ENCODE peak calls at places on chromosomes 2 and 18, in six cellular contexts. U, E, D, N, L and J are unnamed samples.

GRCh38 chr2:1613731-1614354 is 130.5 kb downstream of the PXDN start:
- DNase-seq in U (no peak), E (no peak), D (no peak), N (peak; percentile 15), L (no peak), J (no peak)

GRCh38 chr18:79471048-79471447 is 75.3 kb downstream of the NFATC1 start:
- DNase-seq in U (no peak), E (no peak), D (no peak), N (no peak), L (no peak), J (no peak)

GRCh38 chr2:239818086-239818485 is 207.1 kb downstream of the NDUFA10 start:
- DNase-seq in U (peak; percentile 2), E (no peak), D (no peak), N (peak; percentile 21), L (no peak), J (no peak)

GRCh38 chr2:226398580-226398979 is 401.0 kb downstream of the IRS1 start:
- DNase-seq in U (no peak), E (no peak), D (no peak), N (no peak), L (no peak), J (no peak)

GRCh38 chr2:1749489-1749748 is 5.1 kb upstream of the PXDN start:
- DNase-seq in U (no peak), E (no peak), D (no peak), N (no peak), L (no peak), J (no peak)

GRCh38 chr2:30191107-30191506 is 40.2 kb upstream of the LBH start:
- DNase-seq in U (no peak), E (no peak), D (no peak), N (no peak), L (no peak), J (no peak)

GRCh38 chr2:25894135-25894830 is 16.0 kb upstream of the ASXL2 start:
- DNase-seq in U (no peak), E (no peak), D (no peak), N (peak; percentile 51), L (no peak), J (no peak)

GRCh38 chr18:10851824-10852225 is 297.5 kb downstream of the PIEZO2 start:
- DNase-seq in U (no peak), E (no peak), D (no peak), N (no peak), L (no peak), J (no peak)

DNA sequence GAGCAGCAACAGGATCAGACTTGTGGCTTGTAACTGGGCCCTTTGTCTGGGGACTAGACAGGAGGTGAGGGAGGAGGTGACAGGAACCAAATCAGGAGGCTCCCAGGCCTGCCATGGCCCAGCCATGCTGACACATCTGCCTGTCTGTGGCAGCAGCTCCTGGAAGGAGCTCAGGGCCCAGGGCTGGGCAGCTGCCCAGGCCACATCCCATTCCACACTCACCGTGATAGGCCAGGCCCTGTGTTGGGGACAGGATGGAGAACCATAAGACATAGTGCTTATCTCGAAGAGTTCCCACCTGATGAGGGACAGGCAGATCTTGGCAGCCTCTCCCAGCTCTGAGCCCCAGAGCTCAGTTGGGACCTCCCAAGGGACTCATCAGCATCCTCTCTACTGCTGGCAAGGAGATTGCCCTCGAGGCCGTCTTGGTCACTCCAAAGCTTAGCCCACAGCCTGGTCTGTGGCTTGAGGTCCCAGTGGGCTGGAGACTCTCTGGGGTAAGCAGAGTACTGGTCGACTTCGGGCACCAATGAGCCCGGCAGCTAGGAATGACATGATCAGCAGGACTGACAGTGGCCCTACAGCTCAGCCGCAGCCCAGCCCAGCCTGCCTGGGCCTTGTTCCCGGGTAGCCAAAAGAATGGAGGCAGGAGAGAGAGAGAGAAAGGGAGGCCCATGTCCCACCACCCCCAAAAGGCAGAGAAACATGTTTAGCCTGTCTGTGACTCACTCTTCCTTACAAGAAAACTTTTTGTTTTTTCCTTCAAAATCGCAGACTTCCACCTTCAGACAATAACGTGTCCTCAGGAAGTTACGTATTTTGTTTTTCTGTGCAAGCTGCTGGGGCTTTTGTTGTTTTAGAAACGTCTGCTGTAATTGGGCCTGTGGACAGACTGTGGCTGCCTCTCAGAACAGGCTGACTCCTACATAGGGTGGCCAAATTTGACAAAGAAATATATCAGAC is 82.1 kb downstream of the HS1BP3 start:
- DNase-seq in U (no peak), E (peak; percentile 72), D (no peak), N (peak; percentile 48), L (no peak), J (no peak)
- TF ChIP-seq POLR2A in U (no peak), E (no peak), D (no peak), N (no peak), L (no peak), J (peak; percentile 33)

GRCh38 chr2:2793514-2793913 is 462.4 kb upstream of the MYT1L start:
- DNase-seq in U (no peak), E (no peak), D (no peak), N (no peak), L (no peak), J (no peak)

GRCh38 chr2:2795438-2796091 is 464.5 kb upstream of the MYT1L start:
- DNase-seq in U (no peak), E (no peak), D (no peak), N (no peak), L (no peak), J (no peak)

GRCh38 chr2:2796207-2796606 is 465.1 kb upstream of the MYT1L start:
- DNase-seq in U (no peak), E (no peak), D (no peak), N (no peak), L (no peak), J (no peak)

GRCh38 chr2:2791606-2792005 is 460.5 kb upstream of the MYT1L start:
- DNase-seq in U (no peak), E (no peak), D (no peak), N (no peak), L (no peak), J (no peak)

GRCh38 chr2:2793925-2794324 is 462.9 kb upstream of the MYT1L start:
- DNase-seq in U (no peak), E (no peak), D (no peak), N (no peak), L (no peak), J (no peak)
- H3K9me3 ChIP-seq in U (no peaks in the 10 kb centered on the region), E (no peaks in the 10 kb centered on the region), D (no peaks in the 10 kb centered on the region), N (no peaks in the 10 kb centered on the region), L (no peaks in the 10 kb centered on the region), J (no peaks in the 10 kb centered on the region)

DNA sequence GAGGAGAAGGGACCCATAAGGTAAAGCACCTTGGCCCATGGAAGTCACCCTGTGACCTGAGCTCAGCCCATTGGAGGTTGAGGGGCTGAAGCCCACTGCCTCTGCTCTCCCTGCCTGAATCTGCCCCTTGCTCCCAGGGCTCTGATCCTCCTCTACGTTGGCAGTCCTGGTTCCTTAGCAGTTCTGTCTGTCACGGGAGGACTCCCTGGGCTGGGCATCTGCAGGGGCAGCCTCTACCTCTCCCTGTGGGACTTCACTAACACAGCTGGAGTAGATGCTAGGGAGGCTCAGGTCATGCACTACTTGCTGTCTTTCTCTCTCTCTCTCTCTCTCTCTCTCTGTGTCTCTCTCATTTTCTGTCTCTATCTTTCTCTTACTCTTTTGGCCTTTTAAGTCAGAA is 8.7 kb downstream of the GYPC start:
- DNase-seq in U (no peak), E (no peak), D (no peak), N (no peak), L (no peak), J (no peak)
- H3K4me3 ChIP-seq in U (no peak overlapping the region), E (no peak overlapping the region), D (no peak overlapping the region), N (no peak overlapping the region), L (no peak overlapping the region), J (no peak overlapping the region)

DNA sequence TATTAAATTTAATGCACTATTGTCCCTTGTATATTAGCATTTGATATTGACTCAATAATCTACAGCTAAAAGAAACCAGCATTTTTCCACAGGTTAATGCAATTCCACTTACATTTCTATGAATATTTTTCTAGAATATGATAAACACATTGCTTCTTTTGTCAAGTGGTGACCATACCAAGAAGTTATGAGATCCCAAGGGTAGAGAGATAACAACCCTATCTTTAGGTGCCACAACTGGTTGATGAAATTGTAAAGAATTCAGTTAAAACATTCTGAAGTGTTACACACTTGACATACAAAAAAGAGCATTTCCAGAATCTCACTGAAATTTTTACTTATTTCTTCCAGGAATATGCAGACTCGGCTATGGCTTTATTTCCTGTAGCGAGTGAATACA is 56.0 kb downstream of the ABCG8 start:
- DNase-seq in U (no peak), E (no peak), D (no peak), N (no peak), L (no peak), J (no peak)
- TF ChIP-seq POLR2A in U (no peak), E (no peak), D (no peak), N (no peak), L (no peak), J (no peak)

GRCh38 chr2:152157253-152157652 is 18.3 kb downstream of the STAM2 start:
- DNase-seq in U (no peak), E (no peak), D (no peak), N (no peak), L (no peak), J (no peak)
- H3K9me3 ChIP-seq in U (no peaks in the 10 kb centered on the region), E (no peaks in the 10 kb centered on the region), D (no peaks in the 10 kb centered on the region), N (no peaks in the 10 kb centered on the region), L (no peaks in the 10 kb centered on the region), J (no peaks in the 10 kb centered on the region)

GRCh38 chr2:202033317-202034248 is at the start of gene FZD7:
- DNase-seq in U (peak; percentile 96), E (peak; percentile 95), D (peak; percentile 98), N (peak; percentile 95), L (peak; percentile 96), J (peak; percentile 90)

GRCh38 chr2:202034249-202035088 is 814 bp downstream of the FZD7 start:
- DNase-seq in U (peak; percentile 72), E (peak; percentile 84), D (no peak), N (peak; percentile 75), L (peak; percentile 33), J (no peak)

GRCh38 chr2:202032841-202033316 is 776 bp upstream of the FZD7 start:
- DNase-seq in U (peak; percentile 79), E (peak; percentile 91), D (peak; percentile 94), N (no peak), L (peak; percentile 75), J (peak; percentile 79)

GRCh38 chr2:202030676-202031075 is 3.0 kb upstream of the FZD7 start:
- DNase-seq in U (no peak), E (no peak), D (no peak), N (no peak), L (no peak), J (no peak)

DNA sequence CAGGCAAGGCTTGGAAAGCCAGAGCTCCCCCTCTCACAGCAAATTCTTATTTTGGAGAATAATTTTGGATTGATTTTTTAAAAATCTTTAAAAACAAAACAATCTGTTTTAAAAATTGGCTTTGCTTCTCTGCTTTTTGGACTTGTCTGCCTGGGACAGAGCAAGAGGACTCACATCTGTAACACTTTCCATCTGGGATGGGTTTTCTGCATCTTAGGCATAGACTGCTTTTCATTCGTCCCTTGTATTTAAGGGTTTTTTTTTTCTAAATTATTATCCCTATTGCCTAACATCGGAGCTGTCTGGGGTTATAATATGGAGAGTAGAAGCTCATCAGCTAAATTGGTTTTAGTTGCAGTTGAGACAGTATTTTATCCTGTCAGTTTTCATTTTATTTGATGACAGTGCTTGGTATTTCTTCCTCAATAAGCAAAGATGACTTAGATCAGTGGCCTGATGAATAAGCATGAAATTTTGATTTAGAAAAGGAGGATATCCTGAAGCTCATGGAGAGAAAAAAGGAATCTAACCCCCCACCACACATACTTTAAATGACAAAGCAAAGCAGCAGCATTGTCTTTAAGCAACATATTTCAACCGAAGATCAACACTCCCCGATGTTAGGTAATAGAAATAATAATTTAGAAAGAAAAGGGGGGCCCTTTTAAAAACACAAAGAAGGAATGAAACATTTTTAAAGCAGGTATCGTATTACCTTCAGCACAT is 2.2 kb upstream of the FZD7 start:
- DNase-seq in U (no peak), E (no peak), D (no peak), N (no peak), L (no peak), J (no peak)
- H3K4me3 ChIP-seq in U (no peak overlapping the region), E (peak overlapping the region; percentile 86), D (peak overlapping the region; percentile 94), N (no peak overlapping the region), L (no peak overlapping the region), J (no peak overlapping the region)

GRCh38 chr18:33116376-33116775 is 324.1 kb downstream of the CCDC178 start:
- DNase-seq in U (no peak), E (peak; percentile 57), D (no peak), N (peak; percentile 58), L (no peak), J (no peak)
- TF ChIP-seq POLR2A in U (no peak), E (no peak), D (no peak), N (no peak), L (no peak), J (no peak)